ENCODE peak calls at places on chromosomes 13 and 19, in seven cellular contexts. X, G, S, W, I, F and N are unnamed samples.

GRCh38 chr19:55173717-55174409 is 6.2 kb downstream of the SYT5 start:
- DNase-seq in X (peak; percentile 69), G (no peak), S (peak; percentile 60), W (peak; percentile 93), I (peak; percentile 89), F (no peak), N (peak; percentile 27)

GRCh38 chr13:25675060-25675459 is 303.3 kb downstream of the ATP8A2 start:
- DNase-seq in X (no peak), G (no peak), S (no peak), W (peak; percentile 12), I (peak; percentile 3), F (no peak), N (peak; percentile 76)

GRCh38 chr13:95948646-95949045 is 104.6 kb downstream of the UGGT2 start:
- DNase-seq in X (no peak), G (no peak), S (no peak), W (no peak), I (no peak), F (no peak), N (no peak)

GRCh38 chr19:23101241-23101640 is 15.6 kb upstream of the ZNF730 start:
- DNase-seq in X (no peak), G (no peak), S (no peak), W (no peak), I (no peak), F (no peak), N (peak; percentile 88)

GRCh38 chr19:49142866-49143335 is 12.3 kb downstream of the HRC start:
- DNase-seq in X (peak; percentile 90), G (no peak), S (peak; percentile 67), W (peak; percentile 99), I (peak; percentile 97), F (no peak), N (peak; percentile 82)

GRCh38 chr19:49908480-49909420 is 12.1 kb upstream of the IL4I1 start:
- DNase-seq in X (no peak), G (no peak), S (no peak), W (no peak), I (no peak), F (no peak), N (no peak)

GRCh38 chr13:66353664-66354063 is 876.5 kb downstream of the PCDH9 start:
- DNase-seq in X (no peak), G (no peak), S (no peak), W (no peak), I (no peak), F (no peak), N (no peak)

GRCh38 chr19:28864024-28864503 is 348.9 kb downstream of the UQCRFS1 start:
- DNase-seq in X (no peak), G (no peak), S (no peak), W (no peak), I (no peak), F (no peak), N (no peak)

GRCh38 chr19:15379996-15380647 is 535 bp upstream of the AKAP8 start:
- DNase-seq in X (no peak), G (peak; percentile 48), S (peak; percentile 78), W (peak; percentile 84), I (peak; percentile 94), F (no peak), N (peak; percentile 87)

GRCh38 chr19:52398091-52398461 is 427 bp downstream of the ZNF528 start:
- DNase-seq in X (no peak), G (peak; percentile 33), S (no peak), W (peak; percentile 44), I (no peak), F (no peak), N (no peak)

GRCh38 chr13:70967564-70967963 is 859.3 kb upstream of the KLHL1 start:
- DNase-seq in X (no peak), G (no peak), S (no peak), W (no peak), I (no peak), F (no peak), N (no peak)

GRCh38 chr13:35832551-35832950 is 298.6 kb downstream of the DCLK1 start:
- DNase-seq in X (no peak), G (no peak), S (no peak), W (no peak), I (peak; percentile 81), F (no peak), N (no peak)

GRCh38 chr13:79423801-79424642 is 18.0 kb upstream of the RBM26 start:
- DNase-seq in X (no peak), G (peak; percentile 26), S (peak; percentile 55), W (peak; percentile 75), I (peak; percentile 47), F (peak; percentile 23), N (peak; percentile 11)

GRCh38 chr19:51551673-51552440 is 19.2 kb upstream of the ZNF175 start:
- DNase-seq in X (no peak), G (no peak), S (no peak), W (no peak), I (no peak), F (no peak), N (no peak)

GRCh38 chr19:5288347-5288739 is 52.3 kb downstream of the PTPRS start:
- DNase-seq in X (no peak), G (no peak), S (no peak), W (no peak), I (no peak), F (no peak), N (no peak)

GRCh38 chr13:74026753-74027152 is 107.5 kb downstream of the KLF12 start:
- DNase-seq in X (no peak), G (no peak), S (no peak), W (peak; percentile 85), I (peak; percentile 96), F (peak; percentile 16), N (no peak)

GRCh38 chr13:111329641-111330040 is 9.2 kb downstream of the TEX29 start:
- DNase-seq in X (no peak), G (no peak), S (no peak), W (no peak), I (no peak), F (no peak), N (no peak)

GRCh38 chr19:55249841-55250240 is 9.0 kb downstream of the PPP6R1 start:
- DNase-seq in X (no peak), G (no peak), S (no peak), W (no peak), I (no peak), F (no peak), N (peak; percentile 94)

GRCh38 chr13:90205081-90205480 is 1142.4 kb upstream of the MIR17HG start:
- DNase-seq in X (no peak), G (no peak), S (no peak), W (no peak), I (no peak), F (no peak), N (no peak)

GRCh38 chr19:3282564-3282963 is 58.1 kb downstream of the CELF5 start:
- DNase-seq in X (no peak), G (no peak), S (no peak), W (no peak), I (no peak), F (no peak), N (no peak)

GRCh38 chr13:109874921-109875454 is 88.6 kb upstream of the IRS2 start:
- DNase-seq in X (no peak), G (no peak), S (peak; percentile 90), W (no peak), I (no peak), F (no peak), N (no peak)

GRCh38 chr19:7125221-7125620 is 55.7 kb downstream of the ZNF557 start:
- DNase-seq in X (no peak), G (no peak), S (no peak), W (no peak), I (no peak), F (no peak), N (no peak)
- H3K4me3 ChIP-seq in X (no peak overlapping the region), G (no peak overlapping the region), S (no peak overlapping the region), W (no peak overlapping the region), I (no peak overlapping the region), F (no peak overlapping the region), N (no peak overlapping the region)

DNA sequence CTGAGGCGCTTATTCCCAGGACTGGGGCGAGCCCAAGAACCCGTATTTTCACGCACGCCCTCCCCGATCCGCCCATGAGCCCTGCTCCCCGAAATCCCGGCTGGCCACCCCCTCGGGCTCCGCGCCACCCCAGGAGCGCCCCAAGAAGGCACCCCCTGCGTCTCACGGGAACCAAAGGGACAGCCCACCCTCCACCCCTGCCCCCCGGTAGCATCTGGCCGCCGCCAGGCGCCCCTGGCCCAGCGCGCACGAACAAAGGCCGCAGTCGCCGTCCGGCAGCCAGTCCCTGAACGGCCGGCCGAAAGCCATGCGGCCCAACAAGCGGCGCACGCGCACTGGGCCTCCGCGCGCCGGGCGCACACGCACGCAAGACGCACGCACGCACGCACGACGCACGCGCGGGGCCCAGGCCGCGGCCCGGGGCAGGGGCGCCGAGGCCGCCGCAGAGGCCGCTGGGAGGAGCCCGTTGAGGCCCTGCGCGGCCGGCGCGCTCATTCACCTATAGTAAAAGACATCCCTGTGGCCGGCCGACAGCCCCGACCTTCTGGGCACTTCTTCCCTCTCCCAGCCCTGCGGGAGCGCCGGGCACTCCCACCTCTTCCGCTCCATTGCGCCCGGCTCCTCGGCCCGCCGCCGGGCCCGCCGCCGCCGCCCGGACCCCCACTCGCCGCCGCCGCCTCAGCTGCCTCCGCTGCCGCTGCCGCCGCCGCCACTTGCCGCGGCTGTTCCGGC is 476 bp downstream of the MBD3 start:
- DNase-seq in X (peak; percentile 89), G (peak; percentile 76), S (peak; percentile 52), W (peak; percentile 89), I (peak; percentile 92), F (no peak), N (peak; percentile 87)
- H3K4me3 ChIP-seq in X (peak overlapping the region; percentile 93), G (peak overlapping the region; percentile 67), S (peak overlapping the region; percentile 78), W (peak overlapping the region; percentile 94), I (peak overlapping the region; percentile 48), F (peak overlapping the region; percentile 95), N (peak overlapping the region; percentile 80)

GRCh38 chr19:41861098-41861768 is 1.2 kb downstream of the RPS19 start:
- DNase-seq in X (no peak), G (peak; percentile 58), S (no peak), W (no peak), I (no peak), F (no peak), N (no peak)

GRCh38 chr19:41861846-41862245 is 1.8 kb downstream of the RPS19 start:
- DNase-seq in X (no peak), G (no peak), S (no peak), W (no peak), I (no peak), F (no peak), N (no peak)

GRCh38 chr19:41862445-41862986 is 2.5 kb downstream of the RPS19 start:
- DNase-seq in X (no peak), G (no peak), S (no peak), W (no peak), I (no peak), F (no peak), N (no peak)

GRCh38 chr19:41864374-41864773 is 4.3 kb downstream of the RPS19 start:
- DNase-seq in X (no peak), G (no peak), S (no peak), W (no peak), I (no peak), F (no peak), N (no peak)

GRCh38 chr19:41863209-41863931 is 3.3 kb downstream of the RPS19 start:
- DNase-seq in X (no peak), G (peak; percentile 90), S (no peak), W (no peak), I (no peak), F (no peak), N (no peak)
- H3K4me3 ChIP-seq in X (no peak overlapping the region), G (peak overlapping the region; percentile 87), S (no peak overlapping the region), W (peak overlapping the region; percentile 69), I (no peak overlapping the region), F (no peak overlapping the region), N (no peak overlapping the region)

DNA sequence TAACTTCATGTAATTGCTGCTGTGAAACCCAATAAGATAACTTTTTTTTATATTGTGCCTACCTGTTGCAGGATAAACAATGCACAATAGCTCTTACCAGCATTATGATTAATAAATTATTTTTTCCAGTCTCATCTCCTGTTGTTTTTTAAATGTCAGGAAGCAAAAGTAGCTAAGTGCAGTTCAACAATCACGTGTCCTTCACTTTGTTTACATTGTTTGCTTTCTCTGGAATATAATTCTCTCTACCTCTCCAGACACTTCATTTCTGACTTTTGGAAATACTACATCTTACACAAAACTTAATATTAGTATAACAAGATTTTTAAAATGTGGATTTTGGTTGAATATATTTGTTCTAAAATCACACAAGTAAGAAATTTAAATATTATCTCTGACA is 1359.4 kb downstream of the SLITRK1 start:
- DNase-seq in X (no peak), G (no peak), S (no peak), W (no peak), I (no peak), F (no peak), N (no peak)
- H3K4me3 ChIP-seq in X (no peak overlapping the region), G (no peak overlapping the region), S (no peak overlapping the region), W (no peak overlapping the region), I (no peak overlapping the region), F (no peak overlapping the region), N (no peak overlapping the region)